ENCODE peak calls at places on chromosomes 1 and 21, in nine cellular contexts. One of them, this sample, is unnamed.

GRCh38 chr1:9128520-9129371 is at the start of gene GPR157:
- DNase-seq in NCI-H510A: peak
- DNase-seq in T-helper 9 cell: peak
- DNase-seq in Calu3: peak
- DNase-seq in substantia nigra: peak
- DNase-seq in stimulated activated CD4-positive, alpha-beta T cell treated with anti-CD3 and anti-CD28 coated beads, Interleukin-15, amount 100 ng/mL, for 1 hour: peak
- DNase-seq in Caco-2: peak
- DNase-seq in T follicular helper cell: peak
- DNase-seq in esophagus squamous epithelium: peak
- DNase-seq in this sample: peak

GRCh38 chr1:155093938-155094621 is 15.4 kb downstream of the EFNA3 start:
- DNase-seq in esophagus squamous epithelium: no peak
- DNase-seq in T-helper 9 cell: no peak
- DNase-seq in stimulated activated CD4-positive, alpha-beta T cell treated with anti-CD3 and anti-CD28 coated beads, Interleukin-15, amount 100 ng/mL, for 1 hour: no peak
- DNase-seq in NCI-H510A: peak
- DNase-seq in T follicular helper cell: no peak
- DNase-seq in Calu3: no peak
- DNase-seq in substantia nigra: peak
- DNase-seq in Caco-2: no peak
- DNase-seq in this sample: peak

GRCh38 chr21:32135401-32136363 is 143.2 kb downstream of the MIS18A start:
- DNase-seq in NCI-H510A: no peak
- DNase-seq in Caco-2: no peak
- DNase-seq in T-helper 9 cell: no peak
- DNase-seq in substantia nigra: no peak
- DNase-seq in Calu3: no peak
- DNase-seq in T follicular helper cell: no peak
- DNase-seq in stimulated activated CD4-positive, alpha-beta T cell treated with anti-CD3 and anti-CD28 coated beads, Interleukin-15, amount 100 ng/mL, for 1 hour: no peak
- DNase-seq in esophagus squamous epithelium: no peak
- DNase-seq in this sample: peak

GRCh38 chr1:36824390-36824861 is 209.9 kb downstream of the GRIK3 start:
- DNase-seq in Calu3: no peak
- DNase-seq in T follicular helper cell: no peak
- DNase-seq in esophagus squamous epithelium: no peak
- DNase-seq in stimulated activated CD4-positive, alpha-beta T cell treated with anti-CD3 and anti-CD28 coated beads, Interleukin-15, amount 100 ng/mL, for 1 hour: no peak
- DNase-seq in Caco-2: no peak
- DNase-seq in NCI-H510A: no peak
- DNase-seq in substantia nigra: peak
- DNase-seq in T-helper 9 cell: no peak
- DNase-seq in this sample: no peak

GRCh38 chr1:56808385-56808784 is 10.8 kb downstream of the FYB2 start:
- DNase-seq in Caco-2: no peak
- DNase-seq in esophagus squamous epithelium: no peak
- DNase-seq in stimulated activated CD4-positive, alpha-beta T cell treated with anti-CD3 and anti-CD28 coated beads, Interleukin-15, amount 100 ng/mL, for 1 hour: no peak
- DNase-seq in substantia nigra: peak
- DNase-seq in T-helper 9 cell: no peak
- DNase-seq in Calu3: no peak
- DNase-seq in NCI-H510A: no peak
- DNase-seq in T follicular helper cell: no peak
- DNase-seq in this sample: no peak

GRCh38 chr1:21662426-21663250 is 6.5 kb downstream of the RAP1GAP start:
- DNase-seq in esophagus squamous epithelium: no peak
- DNase-seq in T-helper 9 cell: no peak
- DNase-seq in Caco-2: no peak
- DNase-seq in T follicular helper cell: no peak
- DNase-seq in substantia nigra: no peak
- DNase-seq in stimulated activated CD4-positive, alpha-beta T cell treated with anti-CD3 and anti-CD28 coated beads, Interleukin-15, amount 100 ng/mL, for 1 hour: no peak
- DNase-seq in NCI-H510A: no peak
- DNase-seq in Calu3: no peak
- DNase-seq in this sample: no peak

GRCh38 chr1:173507847-173508209 is 30.7 kb downstream of the PRDX6 start:
- DNase-seq in Calu3: peak
- DNase-seq in stimulated activated CD4-positive, alpha-beta T cell treated with anti-CD3 and anti-CD28 coated beads, Interleukin-15, amount 100 ng/mL, for 1 hour: no peak
- DNase-seq in NCI-H510A: no peak
- DNase-seq in esophagus squamous epithelium: no peak
- DNase-seq in substantia nigra: no peak
- DNase-seq in T-helper 9 cell: no peak
- DNase-seq in Caco-2: no peak
- DNase-seq in T follicular helper cell: no peak
- DNase-seq in this sample: no peak

GRCh38 chr1:156797212-156797871 is 19.3 kb downstream of the SH2D2A start:
- DNase-seq in T follicular helper cell: peak
- DNase-seq in Calu3: peak
- DNase-seq in Caco-2: peak
- DNase-seq in T-helper 9 cell: peak
- DNase-seq in esophagus squamous epithelium: no peak
- DNase-seq in stimulated activated CD4-positive, alpha-beta T cell treated with anti-CD3 and anti-CD28 coated beads, Interleukin-15, amount 100 ng/mL, for 1 hour: no peak
- DNase-seq in NCI-H510A: peak
- DNase-seq in substantia nigra: no peak
- DNase-seq in this sample: no peak

GRCh38 chr1:9269721-9270120 is 23.0 kb upstream of the SPSB1 start:
- DNase-seq in Calu3: no peak
- DNase-seq in esophagus squamous epithelium: no peak
- DNase-seq in Caco-2: no peak
- DNase-seq in stimulated activated CD4-positive, alpha-beta T cell treated with anti-CD3 and anti-CD28 coated beads, Interleukin-15, amount 100 ng/mL, for 1 hour: no peak
- DNase-seq in substantia nigra: no peak
- DNase-seq in T follicular helper cell: no peak
- DNase-seq in NCI-H510A: no peak
- DNase-seq in T-helper 9 cell: no peak
- DNase-seq in this sample: no peak

GRCh38 chr1:15951341-15952153 is 24.4 kb downstream of the ZBTB17 start:
- DNase-seq in T-helper 9 cell: no peak
- DNase-seq in esophagus squamous epithelium: no peak
- DNase-seq in Calu3: no peak
- DNase-seq in stimulated activated CD4-positive, alpha-beta T cell treated with anti-CD3 and anti-CD28 coated beads, Interleukin-15, amount 100 ng/mL, for 1 hour: no peak
- DNase-seq in substantia nigra: no peak
- DNase-seq in NCI-H510A: no peak
- DNase-seq in T follicular helper cell: no peak
- DNase-seq in Caco-2: no peak
- DNase-seq in this sample: no peak

GRCh38 chr1:48681476-48682305 is 95.0 kb downstream of the BEND5 start:
- DNase-seq in T follicular helper cell: no peak
- DNase-seq in stimulated activated CD4-positive, alpha-beta T cell treated with anti-CD3 and anti-CD28 coated beads, Interleukin-15, amount 100 ng/mL, for 1 hour: no peak
- DNase-seq in T-helper 9 cell: no peak
- DNase-seq in Caco-2: no peak
- DNase-seq in esophagus squamous epithelium: no peak
- DNase-seq in NCI-H510A: no peak
- DNase-seq in Calu3: no peak
- DNase-seq in substantia nigra: no peak
- DNase-seq in this sample: no peak

GRCh38 chr1:89563957-89564604 is 39.5 kb downstream of the LRRC8B start:
- DNase-seq in NCI-H510A: no peak
- DNase-seq in esophagus squamous epithelium: no peak
- DNase-seq in T-helper 9 cell: no peak
- DNase-seq in stimulated activated CD4-positive, alpha-beta T cell treated with anti-CD3 and anti-CD28 coated beads, Interleukin-15, amount 100 ng/mL, for 1 hour: no peak
- DNase-seq in Caco-2: no peak
- DNase-seq in T follicular helper cell: no peak
- DNase-seq in substantia nigra: no peak
- DNase-seq in Calu3: no peak
- DNase-seq in this sample: no peak

GRCh38 chr1:169217621-169218020 is 111.1 kb downstream of the ATP1B1 start:
- DNase-seq in esophagus squamous epithelium: no peak
- DNase-seq in NCI-H510A: no peak
- DNase-seq in Calu3: no peak
- DNase-seq in T-helper 9 cell: no peak
- DNase-seq in stimulated activated CD4-positive, alpha-beta T cell treated with anti-CD3 and anti-CD28 coated beads, Interleukin-15, amount 100 ng/mL, for 1 hour: no peak
- DNase-seq in T follicular helper cell: no peak
- DNase-seq in Caco-2: no peak
- DNase-seq in substantia nigra: no peak
- DNase-seq in this sample: no peak

GRCh38 chr21:27156666-27157065 is 189.8 kb upstream of the ADAMTS5 start:
- DNase-seq in substantia nigra: no peak
- DNase-seq in T follicular helper cell: no peak
- DNase-seq in NCI-H510A: no peak
- DNase-seq in esophagus squamous epithelium: no peak
- DNase-seq in stimulated activated CD4-positive, alpha-beta T cell treated with anti-CD3 and anti-CD28 coated beads, Interleukin-15, amount 100 ng/mL, for 1 hour: no peak
- DNase-seq in Calu3: no peak
- DNase-seq in T-helper 9 cell: no peak
- DNase-seq in Caco-2: no peak
- DNase-seq in this sample: no peak

GRCh38 chr1:1006305-1007159 is 6.6 kb upstream of the HES4 start:
- DNase-seq in T-helper 9 cell: no peak
- DNase-seq in NCI-H510A: no peak
- DNase-seq in Calu3: peak
- DNase-seq in T follicular helper cell: no peak
- DNase-seq in Caco-2: peak
- DNase-seq in stimulated activated CD4-positive, alpha-beta T cell treated with anti-CD3 and anti-CD28 coated beads, Interleukin-15, amount 100 ng/mL, for 1 hour: no peak
- DNase-seq in esophagus squamous epithelium: no peak
- DNase-seq in substantia nigra: no peak
- DNase-seq in this sample: no peak

GRCh38 chr1:181021811-181022434 is 747 bp downstream of the STX6 start:
- DNase-seq in Calu3: peak
- DNase-seq in Caco-2: peak
- DNase-seq in stimulated activated CD4-positive, alpha-beta T cell treated with anti-CD3 and anti-CD28 coated beads, Interleukin-15, amount 100 ng/mL, for 1 hour: no peak
- DNase-seq in T-helper 9 cell: peak
- DNase-seq in T follicular helper cell: peak
- DNase-seq in NCI-H510A: peak
- DNase-seq in esophagus squamous epithelium: no peak
- DNase-seq in substantia nigra: peak
- DNase-seq in this sample: peak